ENCODE peak calls at places on chromosome 17, in four cellular contexts. W is colonic mucosa, F is transverse colon, E is right cardiac atrium. P is an unnamed sample.

GRCh38 chr17:7405413-7405881 is 1.6 kb upstream of the TMEM256 start:
- DNase-seq in W (no peak), F (no peak), E (peak; percentile 69), P (no peak)

GRCh38 chr17:297758-298157 is 54.8 kb downstream of the RPH3AL start:
- DNase-seq in W (no peak), F (no peak), E (no peak), P (peak; percentile 23)

GRCh38 chr17:69235338-69236058 is 6.9 kb upstream of the ABCA10 start:
- DNase-seq in W (peak; percentile 85), F (peak; percentile 78), E (peak; percentile 88), P (peak; percentile 68)

GRCh38 chr17:16439303-16439791 is 24.0 kb downstream of the TRPV2 start:
- DNase-seq in W (peak; percentile 42), F (no peak), E (peak; percentile 44), P (no peak)

GRCh38 chr17:30961213-30962188 is 9.3 kb upstream of the RNF135 start:
- DNase-seq in W (no peak), F (no peak), E (no peak), P (no peak)

GRCh38 chr17:72804949-72805348 is 287.5 kb downstream of the SLC39A11 start:
- DNase-seq in W (no peak), F (no peak), E (no peak), P (no peak)

GRCh38 chr17:9943343-9943742 is 38.3 kb upstream of the RCVRN start:
- DNase-seq in W (no peak), F (no peak), E (peak; percentile 18), P (no peak)

GRCh38 chr17:62848334-62848733 is 40.2 kb upstream of the MARCHF10 start:
- DNase-seq in W (no peak), F (no peak), E (no peak), P (no peak)

GRCh38 chr17:17921192-17922082 is 50.8 kb downstream of the TOM1L2 start:
- DNase-seq in W (no peak), F (no peak), E (no peak), P (peak; percentile 43)

GRCh38 chr17:9676742-9677387 is 31.5 kb downstream of the USP43 start:
- DNase-seq in W (no peak), F (no peak), E (no peak), P (no peak)

GRCh38 chr17:45906927-45907622 is 12.7 kb downstream of the MAPT start:
- DNase-seq in W (no peak), F (no peak), E (no peak), P (no peak)

GRCh38 chr17:50221500-50222480 is 20.4 kb upstream of the COL1A1 start:
- DNase-seq in W (no peak), F (no peak), E (peak; percentile 87), P (no peak)

GRCh38 chr17:67212716-67213417 is 32.1 kb downstream of the HELZ start:
- DNase-seq in W (no peak), F (no peak), E (no peak), P (no peak)

GRCh38 chr17:45408611-45409421 is 23.9 kb downstream of the ARHGAP27 start:
- DNase-seq in W (peak; percentile 61), F (peak; percentile 29), E (no peak), P (no peak)

GRCh38 chr17:2994441-2994840 is 69.0 kb downstream of the OR1D5 start:
- DNase-seq in W (no peak), F (no peak), E (no peak), P (no peak)

GRCh38 chr17:78908426-78908825 is 5.4 kb upstream of the CEP295NL start:
- DNase-seq in W (no peak), F (no peak), E (peak; percentile 37), P (no peak)

GRCh38 chr17:49013311-49014205 is 16.4 kb downstream of the IGF2BP1 start:
- DNase-seq in W (no peak), F (no peak), E (peak; percentile 28), P (no peak)

GRCh38 chr17:43003542-43004172 is 2.9 kb upstream of the IFI35 start:
- DNase-seq in W (no peak), F (no peak), E (no peak), P (no peak)

GRCh38 chr17:55576237-55576998 is 65.2 kb upstream of the SMIM36 start:
- DNase-seq in W (no peak), F (no peak), E (peak; percentile 62), P (peak; percentile 46)

GRCh38 chr17:45077643-45078042 is 16.5 kb downstream of the NMT1 start:
- DNase-seq in W (no peak), F (no peak), E (no peak), P (no peak)

GRCh38 chr17:62392908-62393307 is 12.6 kb downstream of the EFCAB3 start:
- DNase-seq in W (no peak), F (no peak), E (no peak), P (no peak)

GRCh38 chr17:37131064-37131463 is 182.3 kb downstream of the AATF start:
- DNase-seq in W (no peak), F (no peak), E (no peak), P (no peak)

GRCh38 chr17:82180776-82181528 is 31.7 kb downstream of the CCDC57 start:
- DNase-seq in W (no peak), F (no peak), E (no peak), P (no peak)

GRCh38 chr17:33520404-33521032 is 227.4 kb upstream of the ASIC2 start:
- DNase-seq in W (peak; percentile 43), F (peak; percentile 17), E (peak; percentile 66), P (peak; percentile 39)

GRCh38 chr17:48985436-48986245 is 11.5 kb upstream of the IGF2BP1 start:
- DNase-seq in W (no peak), F (no peak), E (no peak), P (no peak)

GRCh38 chr17:81043725-81044427 is 8.9 kb downstream of the BAIAP2 start:
- DNase-seq in W (no peak), F (no peak), E (peak; percentile 83), P (no peak)
- H3K4me1 ChIP-seq in W (peaks cover 16% of the 10 kb centered on the region), F (peaks cover 30% of the 10 kb centered on the region), E (peaks cover 17% of the 10 kb centered on the region), P (peaks cover 14% of the 10 kb centered on the region)

DNA sequence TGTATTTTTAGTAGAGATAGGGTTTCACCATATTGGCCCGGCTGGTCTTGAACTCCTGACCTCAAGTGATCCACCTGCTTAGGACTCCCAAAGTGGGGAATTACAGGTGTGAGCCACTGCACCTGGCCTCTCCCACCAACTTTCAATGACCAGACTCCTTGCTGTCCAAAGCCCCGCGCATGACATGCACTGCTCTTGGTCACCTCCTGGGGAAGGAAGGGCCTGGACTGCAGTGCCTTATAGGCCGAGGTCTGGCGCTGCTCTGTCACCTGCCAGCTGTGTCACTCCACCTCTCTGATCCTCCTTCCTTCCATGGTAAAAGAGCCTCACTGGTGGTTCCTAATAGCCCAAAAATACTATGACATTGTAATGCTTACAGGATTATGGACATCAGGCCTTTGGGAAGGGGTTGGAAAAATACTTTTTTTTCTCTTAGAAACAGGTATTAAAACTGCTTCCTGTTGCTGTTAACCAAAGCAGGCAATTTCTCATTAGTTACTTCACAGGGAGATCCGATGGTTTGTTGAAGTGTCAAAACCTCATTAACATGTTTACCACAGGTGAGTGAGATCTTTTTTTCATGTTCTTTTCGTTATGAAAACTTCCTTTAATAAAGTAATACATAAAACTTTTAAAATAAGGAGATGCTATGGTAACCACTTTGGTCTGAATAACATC is 35.4 kb downstream of the GRB7 start:
- DNase-seq in W (no peak), F (no peak), E (no peak), P (no peak)
- H3K4me1 ChIP-seq in W (no peaks in the 10 kb centered on the region), F (no peaks in the 10 kb centered on the region), E (no peaks in the 10 kb centered on the region), P (no peaks in the 10 kb centered on the region)

GRCh38 chr17:77286391-77286640 is 145.5 kb downstream of the SEC14L1 start:
- DNase-seq in W (no peak), F (no peak), E (no peak), P (no peak)

GRCh38 chr17:77285594-77286390 is 145.0 kb downstream of the SEC14L1 start:
- DNase-seq in W (peak; percentile 68), F (peak; percentile 81), E (peak; percentile 78), P (peak; percentile 72)

GRCh38 chr17:77287432-77288068 is 146.8 kb downstream of the SEC14L1 start:
- DNase-seq in W (peak; percentile 61), F (peak; percentile 70), E (peak; percentile 82), P (no peak)

GRCh38 chr17:77288115-77288619 is 147.4 kb downstream of the SEC14L1 start:
- DNase-seq in W (no peak), F (peak; percentile 43), E (no peak), P (no peak)

DNA sequence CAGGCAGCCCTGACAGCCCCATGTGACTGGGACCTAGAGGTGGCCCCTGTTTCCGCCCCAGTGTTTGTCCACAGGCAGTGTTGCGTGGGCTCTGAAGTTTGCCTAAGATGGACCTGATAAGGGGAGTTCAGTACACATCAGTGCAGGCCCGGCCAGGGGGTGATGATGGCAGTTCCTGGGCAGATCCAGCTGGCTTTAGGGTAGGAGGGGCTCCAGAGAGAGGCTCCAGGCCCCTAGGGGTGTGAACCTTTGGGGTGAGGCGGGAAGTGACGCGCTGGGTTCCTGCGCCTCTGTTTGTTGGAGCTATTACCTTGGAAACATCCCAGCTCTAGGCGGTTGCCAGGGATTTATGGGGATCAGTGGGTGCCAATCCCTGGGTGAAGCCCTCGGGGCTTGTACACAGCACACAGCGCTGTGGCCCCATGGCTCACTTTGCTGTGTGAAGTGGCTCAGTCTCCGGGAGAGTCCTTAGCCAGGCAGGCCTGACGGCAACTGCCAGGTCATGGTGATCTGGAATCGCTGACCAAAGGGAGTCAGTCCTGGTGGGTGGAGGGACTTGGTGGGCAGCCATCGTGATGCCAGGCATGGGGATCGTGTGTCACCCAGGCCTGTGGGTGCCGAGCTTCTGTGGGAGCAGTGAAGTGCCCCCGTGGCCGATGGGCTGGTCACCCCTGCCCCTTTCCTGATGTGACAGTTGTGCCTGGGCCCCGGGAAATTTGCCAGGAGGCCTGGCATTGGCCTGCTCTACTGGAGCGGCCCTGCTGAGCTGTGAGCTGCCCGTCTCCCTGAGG is 146.1 kb downstream of the SEC14L1 start:
- DNase-seq in W (peak; percentile 90), F (peak; percentile 88), E (peak; percentile 76), P (peak; percentile 45)
- H3K4me1 ChIP-seq in W (peaks cover 33% of the 10 kb centered on the region), F (peaks cover 24% of the 10 kb centered on the region), E (peaks cover 13% of the 10 kb centered on the region), P (peaks cover 15% of the 10 kb centered on the region)

GRCh38 chr17:64412944-64413381 is 22.3 kb upstream of the PECAM1 start:
- DNase-seq in W (no peak), F (no peak), E (no peak), P (no peak)

GRCh38 chr17:64411999-64412771 is 21.5 kb upstream of the PECAM1 start:
- DNase-seq in W (peak; percentile 27), F (peak; percentile 41), E (peak; percentile 81), P (peak; percentile 70)

GRCh38 chr17:64410750-64411490 is 20.3 kb upstream of the PECAM1 start:
- DNase-seq in W (no peak), F (no peak), E (no peak), P (no peak)

GRCh38 chr17:64418506-64419339 is 28.1 kb upstream of the PECAM1 start:
- DNase-seq in W (no peak), F (no peak), E (no peak), P (no peak)

GRCh38 chr17:64413505-64413904 is 22.8 kb upstream of the PECAM1 start:
- DNase-seq in W (no peak), F (peak; percentile 40), E (no peak), P (no peak)
- H3K4me1 ChIP-seq in W (no peaks in the 10 kb centered on the region), F (no peaks in the 10 kb centered on the region), E (no peaks in the 10 kb centered on the region), P (peaks cover 25% of the 10 kb centered on the region)

P was measured in heart left ventricle.